ENCODE peak calls at places on chromosomes 11 and 22, in five cellular contexts. O is K562, R is GM12892, V is H1, Z is SK-N-SH. D is an unnamed sample.

GRCh38 chr22:40329021-40329456 is 17.3 kb upstream of the ADSL start:
- DNase-seq in O (peak; percentile 33), R (no peak), V (no peak), Z (no peak), D (no peak)

GRCh38 chr22:38017272-38017920 is 33.0 kb upstream of the SOX10 start:
- DNase-seq in O (no peak), R (no peak), V (no peak), Z (no peak), D (no peak)

GRCh38 chr22:45565973-45566372 is 63.3 kb downstream of the FBLN1 start:
- DNase-seq in O (no peak), V (no peak), R (no peak), Z (no peak), D (no peak)

GRCh38 chr11:76623171-76623883 is 47.2 kb downstream of the LRRC32 start:
- DNase-seq in O (peak; percentile 18), Z (no peak), R (no peak), V (no peak), D (no peak)

GRCh38 chr11:56849852-56850251 is 101.4 kb upstream of the OR9G4 start:
- DNase-seq in O (no peak), V (no peak), Z (no peak), R (no peak), D (no peak)

GRCh38 chr11:76629853-76630599 is 40.5 kb downstream of the LRRC32 start:
- DNase-seq in O (no peak), R (no peak), Z (no peak), V (no peak), D (no peak)

GRCh38 chr11:46457659-46458058 is 66.1 kb upstream of the CHRM4 start:
- DNase-seq in Z (no peak), R (no peak), O (no peak), V (no peak), D (no peak)

GRCh38 chr11:111737877-111738205 is 28.3 kb downstream of the PPP2R1B start:
- DNase-seq in Z (no peak), O (no peak), V (no peak), R (no peak), D (no peak)

GRCh38 chr11:123202155-123202714 is 7.2 kb upstream of the CLMP start:
- DNase-seq in R (no peak), V (no peak), O (no peak), Z (peak; percentile 59), D (no peak)

GRCh38 chr11:64449381-64450167 is 90.6 kb downstream of the RPS6KA4 start:
- DNase-seq in Z (peak; percentile 89), R (peak; percentile 79), V (peak; percentile 73), O (peak; percentile 88), D (peak; percentile 86)

GRCh38 chr11:2797741-2798361 is 87.7 kb downstream of the CDKN1C start:
- DNase-seq in R (no peak), O (no peak), V (no peak), Z (no peak), D (no peak)

GRCh38 chr22:32079110-32080089 is 36.3 kb downstream of the SLC5A1 start:
- DNase-seq in Z (no peak), O (no peak), R (no peak), V (peak; percentile 19), D (no peak)

GRCh38 chr11:32333335-32333991 is 101.9 kb downstream of the WT1 start:
- DNase-seq in R (peak; percentile 15), Z (peak; percentile 56), O (no peak), V (peak; percentile 38), D (peak; percentile 25)

GRCh38 chr11:128749986-128750385 is 56.1 kb downstream of the FLI1 start:
- DNase-seq in Z (no peak), O (no peak), R (no peak), V (no peak), D (no peak)

GRCh38 chr11:21421930-21422329 is 752.5 kb downstream of the NELL1 start:
- DNase-seq in O (no peak), R (no peak), V (no peak), Z (no peak), D (no peak)

GRCh38 chr11:21429401-21429800 is 760.0 kb downstream of the NELL1 start:
- DNase-seq in R (no peak), O (no peak), V (no peak), Z (no peak), D (no peak)

GRCh38 chr11:21426931-21427330 is 757.5 kb downstream of the NELL1 start:
- DNase-seq in O (no peak), Z (no peak), V (no peak), R (no peak), D (no peak)

GRCh38 chr11:21430532-21430931 is 761.1 kb downstream of the NELL1 start:
- DNase-seq in O (no peak), R (no peak), V (no peak), Z (no peak), D (no peak)

GRCh38 chr11:21427750-21428149 is 758.4 kb downstream of the NELL1 start:
- DNase-seq in R (no peak), V (no peak), Z (no peak), O (no peak), D (no peak)
- TF ChIP-seq TAF1 in R (no peak), V (no peak), Z (no peak), O (no peak), D (no peak)

GRCh38 chr11:15843309-15843857 is 513.0 kb downstream of the SOX6 start:
- DNase-seq in V (no peak), O (no peak), R (no peak), Z (peak; percentile 60), D (no peak)
- TF ChIP-seq POLR2AphosphoS5 in V (no peak), O (no peak), R (no peak), Z (no peak), D (no peak)

GRCh38 chr11:117442869-117443239 is 115.2 kb downstream of the CEP164 start:
- DNase-seq in O (no peak), R (no peak), V (no peak), Z (no peak), D (no peak)

GRCh38 chr11:117442049-117442868 is 114.6 kb downstream of the CEP164 start:
- DNase-seq in R (no peak), V (no peak), Z (no peak), O (no peak), D (no peak)

GRCh38 chr11:117443269-117444186 is 115.9 kb downstream of the CEP164 start:
- DNase-seq in Z (peak; percentile 92), V (peak; percentile 27), R (no peak), O (peak; percentile 65), D (no peak)

GRCh38 chr11:117444256-117445096 is 116.8 kb downstream of the CEP164 start:
- DNase-seq in Z (peak; percentile 86), R (no peak), O (no peak), V (no peak), D (no peak)

DNA sequence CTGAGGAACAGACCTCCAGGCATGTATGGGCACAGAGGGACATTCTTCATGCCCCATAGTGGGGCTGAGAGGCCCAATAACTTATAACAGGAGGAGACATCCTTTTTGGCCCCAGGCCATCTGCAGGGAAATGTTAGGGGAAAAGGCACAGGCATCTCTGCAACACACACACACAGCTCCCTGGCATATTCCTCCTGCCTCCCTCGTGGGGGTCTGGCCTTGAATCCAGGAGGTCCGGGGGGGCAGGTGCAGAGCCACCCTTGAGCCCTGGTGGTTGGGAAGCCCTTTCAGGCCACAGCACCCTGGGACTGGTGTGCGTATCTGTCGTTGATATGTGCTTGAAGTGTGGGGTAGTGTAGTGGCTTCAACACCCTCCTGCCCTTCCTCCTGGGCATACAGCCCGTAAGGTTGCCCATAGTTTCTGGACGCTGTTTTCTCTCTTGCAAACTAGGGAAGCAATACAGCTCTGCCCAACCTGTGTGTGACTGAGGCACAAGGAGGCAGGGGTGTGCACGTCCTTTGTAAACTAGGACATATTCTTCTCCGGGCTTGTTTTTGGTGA is 117.5 kb downstream of the CEP164 start:
- DNase-seq in R (no peak), V (no peak), O (no peak), Z (no peak), D (no peak)
- TF ChIP-seq TAF1 in R (no peak), V (no peak), O (no peak), Z (no peak), D (no peak)

DNA sequence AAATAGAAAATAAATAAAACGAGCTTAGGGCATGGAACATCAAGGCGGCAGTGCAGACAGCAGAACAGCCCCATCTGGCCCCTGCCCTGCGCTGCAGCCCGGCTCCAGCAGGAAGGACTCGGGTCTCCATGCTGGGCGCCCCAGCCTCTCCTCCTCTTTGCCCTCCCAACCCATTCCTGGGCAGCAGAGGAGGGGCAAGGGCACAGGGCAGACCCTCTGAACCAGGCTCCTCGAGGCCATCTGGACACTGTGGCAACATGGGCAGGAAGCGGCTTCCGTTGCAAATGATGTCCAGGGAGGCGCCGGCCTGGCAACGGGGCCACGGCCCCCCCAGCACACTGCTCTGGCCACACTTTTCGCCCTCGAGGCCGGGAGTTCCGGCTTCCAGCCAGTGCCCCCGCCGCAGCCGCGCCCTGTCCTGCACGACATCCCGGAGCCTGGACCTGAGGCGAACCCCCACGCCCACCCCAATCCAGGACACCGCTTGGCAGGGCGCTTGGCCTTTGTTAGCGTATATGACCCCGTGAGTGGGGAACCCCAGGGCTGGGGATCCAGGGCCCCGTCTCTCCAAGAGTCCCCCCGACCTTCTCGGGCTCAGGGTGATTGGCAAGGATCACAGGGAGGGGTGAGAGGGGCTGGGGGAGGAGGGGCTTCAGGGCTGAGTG is 192.1 kb downstream of the IGLL1 start:
- DNase-seq in R (no peak), O (no peak), V (no peak), Z (no peak), D (no peak)
- TF ChIP-seq POLR2AphosphoS5 in R (no peak), O (no peak), V (no peak), Z (no peak), D (no peak)